ENCODE peak calls at places on chromosomes 16 and 17, in eight cellular contexts. One of them, this sample, is unnamed.

GRCh38 chr17:56752263-56752662 is 81.5 kb downstream of the C17orf67 start:
- DNase-seq in RPMI8226: peak; percentile 47
- DNase-seq in prostate gland: no peak
- DNase-seq in neural progenitor cell: no peak
- DNase-seq in stimulated activated CD4-positive, alpha-beta T cell treated with anti-CD3 and anti-CD28 coated beads, Interleukin-15, amount 100 ng/mL, for 24 hours: no peak
- DNase-seq in stimulated activated effector memory CD8-positive, alpha-beta T cell treated with anti-CD3 and anti-CD28 coated beads, Interleukin-12 subunit alpha, Interleukin-12 subunit beta, amount 100 ng/mL, for 72 hours: no peak
- DNase-seq in cardiac fibroblast: no peak
- DNase-seq in EL: peak; percentile 30
- DNase-seq in this sample: no peak

GRCh38 chr16:66618588-66618987 is 14.1 kb downstream of the CMTM3 start:
- DNase-seq in RPMI8226: no peak
- DNase-seq in prostate gland: no peak
- DNase-seq in neural progenitor cell: no peak
- DNase-seq in stimulated activated CD4-positive, alpha-beta T cell treated with anti-CD3 and anti-CD28 coated beads, Interleukin-15, amount 100 ng/mL, for 24 hours: no peak
- DNase-seq in stimulated activated effector memory CD8-positive, alpha-beta T cell treated with anti-CD3 and anti-CD28 coated beads, Interleukin-12 subunit alpha, Interleukin-12 subunit beta, amount 100 ng/mL, for 72 hours: no peak
- DNase-seq in cardiac fibroblast: peak; percentile 84
- DNase-seq in EL: peak; percentile 98
- DNase-seq in this sample: no peak

GRCh38 chr16:54422569-54422978 is 136.0 kb upstream of the IRX3 start:
- DNase-seq in RPMI8226: no peak
- DNase-seq in prostate gland: peak; percentile 39
- DNase-seq in neural progenitor cell: no peak
- DNase-seq in stimulated activated CD4-positive, alpha-beta T cell treated with anti-CD3 and anti-CD28 coated beads, Interleukin-15, amount 100 ng/mL, for 24 hours: no peak
- DNase-seq in stimulated activated effector memory CD8-positive, alpha-beta T cell treated with anti-CD3 and anti-CD28 coated beads, Interleukin-12 subunit alpha, Interleukin-12 subunit beta, amount 100 ng/mL, for 72 hours: no peak
- DNase-seq in cardiac fibroblast: no peak
- DNase-seq in EL: peak; percentile 27
- DNase-seq in this sample: no peak

GRCh38 chr16:71917900-71918299 is 22.6 kb downstream of the IST1 start:
- DNase-seq in RPMI8226: no peak
- DNase-seq in prostate gland: no peak
- DNase-seq in neural progenitor cell: no peak
- DNase-seq in stimulated activated CD4-positive, alpha-beta T cell treated with anti-CD3 and anti-CD28 coated beads, Interleukin-15, amount 100 ng/mL, for 24 hours: no peak
- DNase-seq in stimulated activated effector memory CD8-positive, alpha-beta T cell treated with anti-CD3 and anti-CD28 coated beads, Interleukin-12 subunit alpha, Interleukin-12 subunit beta, amount 100 ng/mL, for 72 hours: no peak
- DNase-seq in cardiac fibroblast: peak; percentile 77
- DNase-seq in EL: peak; percentile 64
- DNase-seq in this sample: no peak

GRCh38 chr17:37111329-37111728 is 162.6 kb downstream of the AATF start:
- DNase-seq in RPMI8226: no peak
- DNase-seq in prostate gland: no peak
- DNase-seq in neural progenitor cell: no peak
- DNase-seq in stimulated activated CD4-positive, alpha-beta T cell treated with anti-CD3 and anti-CD28 coated beads, Interleukin-15, amount 100 ng/mL, for 24 hours: no peak
- DNase-seq in stimulated activated effector memory CD8-positive, alpha-beta T cell treated with anti-CD3 and anti-CD28 coated beads, Interleukin-12 subunit alpha, Interleukin-12 subunit beta, amount 100 ng/mL, for 72 hours: no peak
- DNase-seq in cardiac fibroblast: no peak
- DNase-seq in EL: no peak
- DNase-seq in this sample: no peak

GRCh38 chr17:2929881-2930533 is 133.4 kb downstream of the OR1D5 start:
- DNase-seq in RPMI8226: no peak
- DNase-seq in prostate gland: no peak
- DNase-seq in neural progenitor cell: peak; percentile 87
- DNase-seq in stimulated activated CD4-positive, alpha-beta T cell treated with anti-CD3 and anti-CD28 coated beads, Interleukin-15, amount 100 ng/mL, for 24 hours: peak; percentile 46
- DNase-seq in stimulated activated effector memory CD8-positive, alpha-beta T cell treated with anti-CD3 and anti-CD28 coated beads, Interleukin-12 subunit alpha, Interleukin-12 subunit beta, amount 100 ng/mL, for 72 hours: peak; percentile 24
- DNase-seq in cardiac fibroblast: peak; percentile 36
- DNase-seq in EL: peak; percentile 31
- DNase-seq in this sample: peak; percentile 22

GRCh38 chr17:31548709-31549108 is 157.2 kb downstream of the RAB11FIP4 start:
- DNase-seq in RPMI8226: peak; percentile 22
- DNase-seq in prostate gland: no peak
- DNase-seq in neural progenitor cell: no peak
- DNase-seq in stimulated activated CD4-positive, alpha-beta T cell treated with anti-CD3 and anti-CD28 coated beads, Interleukin-15, amount 100 ng/mL, for 24 hours: no peak
- DNase-seq in stimulated activated effector memory CD8-positive, alpha-beta T cell treated with anti-CD3 and anti-CD28 coated beads, Interleukin-12 subunit alpha, Interleukin-12 subunit beta, amount 100 ng/mL, for 72 hours: no peak
- DNase-seq in cardiac fibroblast: no peak
- DNase-seq in EL: no peak
- DNase-seq in this sample: no peak

GRCh38 chr16:69936751-69937211 is 14.4 kb upstream of the CLEC18A start:
- DNase-seq in RPMI8226: no peak
- DNase-seq in prostate gland: no peak
- DNase-seq in neural progenitor cell: no peak
- DNase-seq in stimulated activated CD4-positive, alpha-beta T cell treated with anti-CD3 and anti-CD28 coated beads, Interleukin-15, amount 100 ng/mL, for 24 hours: no peak
- DNase-seq in stimulated activated effector memory CD8-positive, alpha-beta T cell treated with anti-CD3 and anti-CD28 coated beads, Interleukin-12 subunit alpha, Interleukin-12 subunit beta, amount 100 ng/mL, for 72 hours: no peak
- DNase-seq in cardiac fibroblast: no peak
- DNase-seq in EL: no peak
- DNase-seq in this sample: no peak

GRCh38 chr16:22203091-22203490 is 3.0 kb upstream of the EEF2K start:
- DNase-seq in RPMI8226: no peak
- DNase-seq in prostate gland: no peak
- DNase-seq in neural progenitor cell: no peak
- DNase-seq in stimulated activated CD4-positive, alpha-beta T cell treated with anti-CD3 and anti-CD28 coated beads, Interleukin-15, amount 100 ng/mL, for 24 hours: no peak
- DNase-seq in stimulated activated effector memory CD8-positive, alpha-beta T cell treated with anti-CD3 and anti-CD28 coated beads, Interleukin-12 subunit alpha, Interleukin-12 subunit beta, amount 100 ng/mL, for 72 hours: no peak
- DNase-seq in cardiac fibroblast: no peak
- DNase-seq in EL: no peak
- DNase-seq in this sample: no peak

GRCh38 chr16:49458221-49458620 is 84.6 kb downstream of the C16orf78 start:
- DNase-seq in RPMI8226: no peak
- DNase-seq in prostate gland: no peak
- DNase-seq in neural progenitor cell: no peak
- DNase-seq in stimulated activated CD4-positive, alpha-beta T cell treated with anti-CD3 and anti-CD28 coated beads, Interleukin-15, amount 100 ng/mL, for 24 hours: no peak
- DNase-seq in stimulated activated effector memory CD8-positive, alpha-beta T cell treated with anti-CD3 and anti-CD28 coated beads, Interleukin-12 subunit alpha, Interleukin-12 subunit beta, amount 100 ng/mL, for 72 hours: no peak
- DNase-seq in cardiac fibroblast: no peak
- DNase-seq in EL: no peak
- DNase-seq in this sample: no peak

GRCh38 chr17:68849673-68850260 is 105.4 kb downstream of the ABCA8 start:
- DNase-seq in RPMI8226: peak; percentile 24
- DNase-seq in prostate gland: no peak
- DNase-seq in neural progenitor cell: no peak
- DNase-seq in stimulated activated CD4-positive, alpha-beta T cell treated with anti-CD3 and anti-CD28 coated beads, Interleukin-15, amount 100 ng/mL, for 24 hours: no peak
- DNase-seq in stimulated activated effector memory CD8-positive, alpha-beta T cell treated with anti-CD3 and anti-CD28 coated beads, Interleukin-12 subunit alpha, Interleukin-12 subunit beta, amount 100 ng/mL, for 72 hours: no peak
- DNase-seq in cardiac fibroblast: no peak
- DNase-seq in EL: no peak
- DNase-seq in this sample: no peak

This sample was measured in OCI-M1.